ENCODE peak calls at places on chromosome 1, in nine cellular contexts. W is naive thymus-derived CD8-positive, alpha-beta T cell; I is hypothalamus; T is M059J; E is DMS53; A is BJ; K is ureter; Y is mesenchymal stem cell; M is NCI-H345. R is an unnamed sample.
A peak's percentile ranks its signal among the peaks of the same experiment; 100 is the strongest.

GRCh38 chr1:22331618-22332017 is 120.0 kb upstream of the ZBTB40 start:
- DNase-seq in W (no peak), I (no peak), T (no peak), E (no peak), A (no peak), K (no peak), Y (peak; percentile 29), M (no peak), R (no peak)

GRCh38 chr1:111275079-111275478 is 15.6 kb upstream of the CHIA start:
- DNase-seq in W (no peak), I (no peak), T (peak; percentile 97), E (peak; percentile 70), A (peak; percentile 77), K (no peak), Y (peak; percentile 1), M (no peak), R (no peak)

GRCh38 chr1:243597383-243597782 is 252.7 kb downstream of the AKT3 start:
- DNase-seq in W (no peak), I (no peak), T (peak; percentile 46), E (peak; percentile 52), A (no peak), K (no peak), Y (peak; percentile 26), M (no peak), R (no peak)

GRCh38 chr1:99771522-99771921 is 5.1 kb upstream of the FRRS1 start:
- DNase-seq in W (no peak), I (no peak), T (no peak), E (no peak), A (no peak), K (no peak), Y (no peak), M (no peak), R (no peak)

GRCh38 chr1:44592208-44593145 is 81.8 kb downstream of the TMEM53 start:
- DNase-seq in W (no peak), I (peak; percentile 50), T (no peak), E (no peak), A (no peak), K (no peak), Y (no peak), M (no peak), R (no peak)

GRCh38 chr1:230087034-230087721 is 20.1 kb downstream of the GALNT2 start:
- DNase-seq in W (no peak), I (no peak), T (no peak), E (no peak), A (no peak), K (peak; percentile 60), Y (no peak), M (peak; percentile 24), R (peak; percentile 99)

GRCh38 chr1:9816199-9816598 is 7.6 kb downstream of the CLSTN1 start:
- DNase-seq in W (no peak), I (no peak), T (no peak), E (no peak), A (no peak), K (no peak), Y (no peak), M (no peak), R (no peak)

GRCh38 chr1:173529106-173529505 is 52.0 kb downstream of the PRDX6 start:
- DNase-seq in W (no peak), I (no peak), T (no peak), E (no peak), A (no peak), K (no peak), Y (no peak), M (no peak), R (no peak)

GRCh38 chr1:17606826-17607440 is 67.4 kb downstream of the ARHGEF10L start:
- DNase-seq in W (no peak), I (peak; percentile 35), T (peak; percentile 72), E (peak; percentile 83), A (no peak), K (peak; percentile 78), Y (peak; percentile 66), M (peak; percentile 64), R (peak; percentile 12)

GRCh38 chr1:111738436-111739221 is 566 bp downstream of the INKA2 start:
- DNase-seq in W (peak; percentile 67), I (peak; percentile 56), T (peak; percentile 79), E (peak; percentile 94), A (no peak), K (peak; percentile 77), Y (peak; percentile 82), M (peak; percentile 87), R (peak; percentile 38)

R was measured in Jurkat, Clone E6-1.